ENCODE peak calls at places on chromosomes 1 and 21, in seven cellular contexts. D, P, L, F, C, V and Q are unnamed samples. For H3K4me1, the result is how much of the 10 kb centered on the place peaks cover.

GRCh38 chr1:70458120-70458519 is 47.1 kb downstream of the CTH start:
- DNase-seq in F (no peak), L (no peak), D (no peak), P (no peak), C (no peak), V (no peak), Q (no peak)

GRCh38 chr1:154407021-154407865 is 2.1 kb downstream of the IL6R start:
- DNase-seq in D (no peak), P (no peak), C (no peak), F (no peak), L (no peak), V (peak), Q (no peak)

GRCh38 chr1:21764615-21765423 is 18.1 kb downstream of the USP48 start:
- DNase-seq in F (peak), P (no peak), D (peak), V (no peak), C (no peak), L (no peak), Q (no peak)

GRCh38 chr1:1926346-1926811 is 7.3 kb upstream of the TMEM52 start:
- DNase-seq in V (no peak), L (no peak), P (no peak), C (no peak), D (no peak), F (no peak), Q (no peak)

GRCh38 chr1:204398197-204399125 is 13.2 kb downstream of the PPP1R15B start:
- DNase-seq in P (peak), C (peak), D (no peak), L (peak), V (peak), F (peak), Q (peak)

GRCh38 chr1:183711691-183712401 is 58.7 kb upstream of the APOBEC4 start:
- DNase-seq in L (no peak), F (no peak), P (no peak), V (no peak), D (no peak), C (peak), Q (no peak)

GRCh38 chr1:203656796-203657620 is 30.4 kb downstream of the ATP2B4 start:
- DNase-seq in C (no peak), P (no peak), V (no peak), L (no peak), F (no peak), D (no peak), Q (no peak)

GRCh38 chr1:76939107-76939816 is 72.0 kb downstream of the ST6GALNAC5 start:
- DNase-seq in P (no peak), D (no peak), L (no peak), V (no peak), C (peak), F (no peak), Q (no peak)

GRCh38 chr1:8926707-8927694 is 18.7 kb upstream of the CA6 start:
- DNase-seq in D (no peak), L (no peak), F (no peak), V (no peak), C (no peak), P (no peak), Q (no peak)

GRCh38 chr1:40438391-40439015 is 11.8 kb upstream of the ZFP69B start:
- DNase-seq in D (no peak), C (peak), L (no peak), V (no peak), F (no peak), P (no peak), Q (peak)

GRCh38 chr1:194929376-194929775 is 1678.9 kb downstream of the KCNT2 start:
- DNase-seq in P (no peak), F (no peak), D (no peak), V (no peak), C (no peak), L (no peak), Q (no peak)

GRCh38 chr1:11692899-11693590 is 1.5 kb downstream of the DRAXIN start:
- DNase-seq in C (no peak), P (peak), D (peak), F (no peak), V (no peak), L (peak), Q (peak)

GRCh38 chr1:61605607-61606321 is 119.2 kb downstream of the TM2D1 start:
- DNase-seq in F (no peak), V (no peak), D (no peak), C (no peak), L (no peak), P (no peak), Q (no peak)

GRCh38 chr21:43321111-43321510 is 105.8 kb downstream of the SIK1 start:
- DNase-seq in C (no peak), P (no peak), F (no peak), V (no peak), D (no peak), L (no peak), Q (no peak)

GRCh38 chr1:99441234-99442095 is 177.2 kb downstream of the PLPPR4 start:
- DNase-seq in V (no peak), F (no peak), L (no peak), D (no peak), P (no peak), C (no peak), Q (no peak)

GRCh38 chr1:12604114-12604874 is 13.7 kb downstream of the DHRS3 start:
- DNase-seq in P (peak), L (peak), C (peak), F (peak), D (peak), V (no peak), Q (peak)

GRCh38 chr21:14630556-14631069 is 84.5 kb upstream of the SAMSN1 start:
- DNase-seq in P (no peak), C (no peak), V (no peak), L (no peak), D (no peak), F (no peak), Q (peak)

GRCh38 chr1:204459706-204460105 is 34.9 kb downstream of the PIK3C2B start:
- DNase-seq in C (no peak), D (no peak), P (no peak), F (no peak), L (no peak), V (no peak), Q (no peak)

GRCh38 chr1:91872560-91873081 is 13.3 kb downstream of the TGFBR3 start:
- DNase-seq in C (no peak), D (no peak), V (no peak), P (no peak), L (no peak), F (no peak), Q (peak)

GRCh38 chr1:150409504-150410362 is 45.8 kb downstream of the RPRD2 start:
- DNase-seq in D (no peak), C (no peak), P (no peak), F (no peak), V (peak), L (no peak), Q (no peak)

GRCh38 chr1:210250998-210251679 is 18.5 kb downstream of the SERTAD4 start:
- DNase-seq in C (peak), V (peak), L (peak), D (peak), F (peak), P (no peak), Q (peak)

GRCh38 chr1:2273401-2274090 is 45.4 kb downstream of the SKI start:
- DNase-seq in V (peak), D (peak), P (no peak), L (no peak), F (peak), C (no peak), Q (no peak)

GRCh38 chr1:14733779-14734140 is 135.3 kb downstream of the KAZN start:
- DNase-seq in V (no peak), P (no peak), L (no peak), C (no peak), F (no peak), D (no peak), Q (no peak)

GRCh38 chr1:237258871-237259270 is 216.9 kb downstream of the RYR2 start:
- DNase-seq in F (no peak), D (peak), V (no peak), L (no peak), P (no peak), C (peak), Q (no peak)

GRCh38 chr1:197924516-197925123 is 7.4 kb downstream of the LHX9 start:
- DNase-seq in P (no peak), D (no peak), L (peak), C (peak), F (no peak), V (no peak), Q (peak)

GRCh38 chr1:18556364-18556763 is 74.3 kb upstream of the PAX7 start:
- DNase-seq in C (peak), L (peak), D (no peak), V (no peak), F (no peak), P (no peak), Q (no peak)

GRCh38 chr1:25355841-25356395 is 17.8 kb downstream of the TMEM50A start:
- DNase-seq in F (no peak), C (no peak), P (no peak), D (no peak), L (no peak), V (no peak), Q (no peak)

GRCh38 chr1:115408489-115409002 is 70.5 kb upstream of the NGF start:
- DNase-seq in C (no peak), V (no peak), L (no peak), F (peak), P (no peak), D (no peak), Q (no peak)

GRCh38 chr21:16406355-16406754 is 676.6 kb downstream of the USP25 start:
- DNase-seq in D (no peak), P (no peak), L (no peak), C (no peak), V (no peak), F (no peak), Q (no peak)

GRCh38 chr1:33137800-33138199 is 44.0 kb downstream of the TRIM62 start:
- DNase-seq in D (no peak), L (no peak), V (no peak), F (peak), C (peak), P (no peak), Q (no peak)

GRCh38 chr1:195939844-195940243 is 668.4 kb downstream of the KCNT2 start:
- DNase-seq in L (no peak), F (no peak), P (no peak), V (no peak), C (peak), D (no peak), Q (no peak)

GRCh38 chr1:94382163-94382562 is 36.0 kb upstream of the ABCD3 start:
- DNase-seq in D (no peak), V (peak), L (no peak), C (no peak), F (no peak), P (no peak), Q (no peak)

GRCh38 chr1:168422203-168422848 is 121.5 kb downstream of the XCL2 start:
- DNase-seq in V (no peak), D (no peak), F (no peak), L (no peak), P (no peak), C (no peak), Q (no peak)

GRCh38 chr1:196160066-196160795 is 448.0 kb downstream of the KCNT2 start:
- DNase-seq in P (no peak), D (no peak), C (no peak), F (no peak), L (no peak), V (no peak), Q (no peak)

DNA sequence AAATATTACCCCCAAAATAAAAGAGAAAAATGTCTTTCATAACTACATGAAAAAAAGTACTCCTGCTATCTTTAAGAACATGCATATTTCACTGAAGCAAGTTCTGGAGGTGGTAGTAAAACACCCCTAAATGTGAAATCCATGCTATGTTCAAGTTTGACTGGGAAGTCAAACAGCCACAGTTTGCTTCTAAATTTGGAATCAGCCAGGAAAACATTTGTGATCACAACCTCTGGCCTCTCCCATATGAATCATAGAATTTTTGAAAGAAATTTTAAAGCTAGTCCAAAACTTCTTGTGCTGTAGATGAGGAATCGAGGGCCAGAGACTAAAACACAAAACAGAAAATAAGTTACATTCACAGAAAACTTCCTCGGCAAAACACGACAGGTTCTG is 6.6 kb downstream of the SORT1 start:
- DNase-seq in C (no peak), L (no peak), D (no peak), P (no peak), F (no peak), V (no peak), Q (no peak)
- H3K4me1 ChIP-seq in C (half or more), L (under half), D (half or more), P (under half), F (half or more), V (half or more), Q (under half)

GRCh38 chr1:200364831-200365230 is 45.0 kb downstream of the ZNF281 start:
- DNase-seq in P (no peak), C (no peak), F (no peak), L (no peak), D (no peak), V (no peak), Q (no peak)
- H3K4me1 ChIP-seq in P (under half), C (under half), F (under half), L (under half), D (under half), V (under half), Q (under half)

DNA sequence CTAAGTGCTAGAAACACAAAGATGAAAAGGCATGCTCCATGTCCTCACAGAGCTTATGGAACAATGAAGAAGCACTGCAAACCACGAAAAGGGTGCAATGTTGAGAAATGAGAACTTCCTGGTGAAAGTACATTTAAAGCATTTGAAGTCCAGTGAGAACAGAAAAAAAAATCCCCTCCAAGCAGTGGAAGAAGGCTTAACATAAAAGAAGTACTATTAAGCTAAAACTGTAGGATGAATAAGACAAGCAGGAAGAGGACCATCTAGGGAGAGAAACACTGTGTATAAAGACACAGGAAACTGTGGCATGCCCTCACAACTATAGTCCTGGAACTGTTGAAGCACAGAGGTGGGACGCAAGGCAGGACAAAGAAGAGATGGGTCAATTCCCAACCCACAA is 10.0 kb downstream of the TP53BP2 start:
- DNase-seq in V (no peak), P (no peak), D (no peak), F (no peak), L (no peak), C (no peak), Q (no peak)
- H3K4me1 ChIP-seq in V (half or more), P (under half), D (under half), F (half or more), L (under half), C (half or more), Q (half or more)

DNA sequence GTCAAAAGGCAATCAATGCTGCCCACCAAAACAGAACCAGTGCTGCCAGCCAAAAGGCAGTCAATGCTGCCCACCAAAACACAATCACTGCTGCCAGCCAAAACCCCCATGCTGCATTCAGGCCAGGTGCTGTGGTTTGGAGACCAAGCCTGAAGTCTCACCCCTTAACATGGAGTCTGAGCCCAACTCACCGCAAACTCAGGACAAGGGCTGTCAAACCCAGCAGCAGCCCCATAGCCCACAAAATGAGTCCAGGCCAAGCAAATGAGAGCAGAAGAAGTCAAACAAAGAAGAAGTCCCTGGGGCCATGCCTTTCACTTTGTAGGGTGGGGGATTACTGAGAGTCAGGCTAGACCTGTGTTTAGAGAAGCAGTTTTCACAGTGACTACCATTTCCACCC is 6.4 kb downstream of the SMCP start:
- DNase-seq in C (no peak), V (no peak), L (no peak), P (no peak), D (no peak), F (no peak), Q (no peak)
- H3K4me1 ChIP-seq in C (under half), V (under half), L (under half), P (under half), D (under half), F (under half), Q (under half)

DNA sequence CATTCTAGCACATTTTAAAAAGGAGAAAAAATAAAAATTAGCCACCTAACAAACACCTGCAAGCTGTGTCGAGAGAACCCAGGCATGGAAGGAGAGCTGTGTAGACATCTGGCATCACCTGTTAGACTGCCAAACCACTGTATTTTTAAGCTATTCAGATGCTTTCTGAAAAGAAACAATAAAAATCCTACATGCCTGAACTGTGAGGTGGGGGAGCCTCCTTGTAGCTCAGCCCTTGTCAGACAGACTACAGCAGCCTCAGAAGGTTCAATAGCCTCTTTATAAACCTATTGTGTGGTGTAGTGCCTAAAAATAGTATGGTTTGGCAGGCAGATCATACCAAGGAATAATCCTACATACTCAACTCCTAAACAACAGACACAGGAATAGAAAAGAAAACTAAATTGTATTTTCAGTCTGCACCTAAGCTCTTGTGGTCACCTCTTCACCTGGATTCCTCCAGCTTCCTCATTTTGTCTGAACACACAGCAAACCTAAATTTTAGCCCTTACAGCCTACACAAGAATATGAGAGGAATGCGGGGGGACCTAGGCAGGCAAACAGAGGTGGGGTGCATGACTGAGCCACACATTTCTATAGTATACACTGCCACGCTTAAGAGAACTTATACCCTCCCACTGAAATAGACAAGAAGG is 67.0 kb downstream of the SIPA1L2 start:
- DNase-seq in C (no peak), P (no peak), L (no peak), D (no peak), V (no peak), F (no peak), Q (no peak)
- H3K4me1 ChIP-seq in C (under half), P (under half), L (under half), D (under half), V (under half), F (half or more), Q (under half)